ENCODE peak calls at places on chromosome 22, in six cellular contexts. Y is left ventricle myocardium inferior; W is CD4-positive, CD25-positive, alpha-beta regulatory T cell; X is CD4-positive, alpha-beta memory T cell; A is stomach; T is K562. N is an unnamed sample.

GRCh38 chr22:33853200-33854097 is 66.8 kb downstream of the LARGE1 start:
- DNase-seq in Y (peak; percentile 60), W (no peak), X (peak; percentile 9), A (peak; percentile 85), T (no peak), N (peak; percentile 69)

GRCh38 chr22:28351585-28351984 is 328.1 kb downstream of the TTC28 start:
- DNase-seq in Y (no peak), W (no peak), X (no peak), A (no peak), T (no peak), N (no peak)

GRCh38 chr22:42868751-42869251 is 11.7 kb upstream of the ARFGAP3 start:
- DNase-seq in Y (peak; percentile 72), W (no peak), X (no peak), A (peak; percentile 91), T (no peak), N (peak; percentile 44)

GRCh38 chr22:31561238-31561887 is 65.0 kb downstream of the SFI1 start:
- DNase-seq in Y (peak; percentile 61), W (peak; percentile 4), X (peak; percentile 23), A (peak; percentile 83), T (peak; percentile 72), N (peak; percentile 78)

GRCh38 chr22:35627267-35628041 is 10.3 kb upstream of the MB start:
- DNase-seq in Y (peak; percentile 82), W (no peak), X (peak; percentile 22), A (peak; percentile 87), T (no peak), N (peak; percentile 78)

GRCh38 chr22:36149464-36149863 is 11.1 kb downstream of the APOL3 start:
- DNase-seq in Y (no peak), W (no peak), X (no peak), A (no peak), T (no peak), N (no peak)

GRCh38 chr22:36022162-36022561 is 6.5 kb downstream of the RBFOX2 start:
- DNase-seq in Y (no peak), W (no peak), X (no peak), A (no peak), T (no peak), N (no peak)

GRCh38 chr22:26508148-26508547 is 4.1 kb downstream of the TFIP11 start:
- DNase-seq in Y (no peak), W (no peak), X (no peak), A (no peak), T (no peak), N (no peak)

GRCh38 chr22:30423296-30423958 is 2.1 kb upstream of the MTFP1 start:
- DNase-seq in Y (peak; percentile 74), W (no peak), X (no peak), A (no peak), T (peak; percentile 57), N (no peak)

GRCh38 chr22:30424471-30425326 is 869 bp upstream of the MTFP1 start:
- DNase-seq in Y (no peak), W (no peak), X (no peak), A (no peak), T (no peak), N (no peak)

GRCh38 chr22:49954991-49955580 is 5.5 kb upstream of the PIM3 start:
- DNase-seq in Y (peak; percentile 16), W (no peak), X (no peak), A (no peak), T (no peak), N (peak; percentile 66)

GRCh38 chr22:22034469-22035132 is 52.0 kb upstream of the TOP3B start:
- DNase-seq in Y (no peak), W (no peak), X (no peak), A (no peak), T (no peak), N (no peak)

GRCh38 chr22:23915230-23915754 is 21.1 kb downstream of the MIF start:
- DNase-seq in Y (no peak), W (no peak), X (no peak), A (no peak), T (no peak), N (no peak)

GRCh38 chr22:42396621-42397331 is 35.4 kb downstream of the NFAM1 start:
- DNase-seq in Y (no peak), W (no peak), X (no peak), A (no peak), T (no peak), N (no peak)

GRCh38 chr22:44992166-44992565 is 17.6 kb downstream of the PHF21B start:
- DNase-seq in Y (no peak), W (no peak), X (no peak), A (no peak), T (no peak), N (no peak)

GRCh38 chr22:30253205-30253852 is 6.8 kb upstream of the LIF start:
- DNase-seq in Y (peak; percentile 78), W (no peak), X (no peak), A (peak; percentile 43), T (no peak), N (peak; percentile 90)

GRCh38 chr22:17949926-17950473 is 74.4 kb downstream of the MICAL3 start:
- DNase-seq in Y (no peak), W (no peak), X (no peak), A (no peak), T (no peak), N (no peak)

GRCh38 chr22:35540600-35541253 is at the start of gene RASD2:
- DNase-seq in Y (peak; percentile 48), W (peak; percentile 21), X (peak; percentile 34), A (no peak), T (peak; percentile 26), N (peak; percentile 74)

GRCh38 chr22:17366830-17367229 is 2.4 kb upstream of the CECR2 start:
- DNase-seq in Y (peak; percentile 61), W (no peak), X (no peak), A (no peak), T (peak; percentile 59), N (peak; percentile 56)

GRCh38 chr22:49156662-49157285 is 670.9 kb downstream of the BRD1 start:
- DNase-seq in Y (no peak), W (no peak), X (no peak), A (peak; percentile 39), T (no peak), N (no peak)

GRCh38 chr22:30488121-30488520 is 16.3 kb upstream of the SEC14L3 start:
- DNase-seq in Y (no peak), W (no peak), X (no peak), A (no peak), T (no peak), N (no peak)

GRCh38 chr22:41361716-41362310 is 19.9 kb upstream of the TEF start:
- DNase-seq in Y (no peak), W (no peak), X (no peak), A (no peak), T (no peak), N (no peak)

GRCh38 chr22:27596133-27596905 is 205.2 kb downstream of the MN1 start:
- DNase-seq in Y (no peak), W (no peak), X (no peak), A (no peak), T (no peak), N (no peak)

GRCh38 chr22:35394810-35395563 is 5.0 kb upstream of the MCM5 start:
- DNase-seq in Y (no peak), W (no peak), X (no peak), A (no peak), T (no peak), N (no peak)

GRCh38 chr22:17205432-17205831 is 13.8 kb downstream of the ADA2 start:
- DNase-seq in Y (no peak), W (no peak), X (no peak), A (no peak), T (no peak), N (no peak)

GRCh38 chr22:30823015-30823370 is 128.3 kb downstream of the OSBP2 start:
- DNase-seq in Y (no peak), W (no peak), X (no peak), A (no peak), T (peak; percentile 25), N (no peak)

GRCh38 chr22:35192121-35192918 is 65.0 kb upstream of the HMGXB4 start:
- DNase-seq in Y (no peak), W (no peak), X (no peak), A (no peak), T (no peak), N (no peak)

GRCh38 chr22:50671641-50672040 is 982 bp upstream of the SHANK3 start:
- DNase-seq in Y (no peak), W (no peak), X (no peak), A (no peak), T (no peak), N (peak; percentile 58)

GRCh38 chr22:17724241-17724640 is 50.0 kb downstream of the BID start:
- DNase-seq in Y (no peak), W (no peak), X (no peak), A (no peak), T (no peak), N (no peak)

GRCh38 chr22:17342361-17342760 is 26.9 kb upstream of the CECR2 start:
- DNase-seq in Y (no peak), W (no peak), X (no peak), A (no peak), T (no peak), N (no peak)

GRCh38 chr22:19760652-19761002 is at the start of gene TBX1:
- DNase-seq in Y (no peak), W (no peak), X (no peak), A (no peak), T (no peak), N (peak; percentile 15)
- H3K4me3 ChIP-seq in Y (peak within 1 kb of the TSS; percentile 51), W (peak within 1 kb of the TSS; percentile 34), X (no peak within 1 kb of the TSS), A (peak within 1 kb of the TSS; percentile 12), T (peak within 1 kb of the TSS; percentile 36), N (peak within 1 kb of the TSS; percentile 47)

GRCh38 chr22:32828150-32828549 is 26.6 kb downstream of the TIMP3 start:
- DNase-seq in Y (no peak), W (no peak), X (no peak), A (no peak), T (no peak), N (no peak)
- H3K27ac ChIP-seq in Y (peak overlapping the region; percentile 86), W (no peak overlapping the region), X (no peak overlapping the region), A (no peak overlapping the region), T (no peak overlapping the region), N (peak overlapping the region; percentile 93)

DNA sequence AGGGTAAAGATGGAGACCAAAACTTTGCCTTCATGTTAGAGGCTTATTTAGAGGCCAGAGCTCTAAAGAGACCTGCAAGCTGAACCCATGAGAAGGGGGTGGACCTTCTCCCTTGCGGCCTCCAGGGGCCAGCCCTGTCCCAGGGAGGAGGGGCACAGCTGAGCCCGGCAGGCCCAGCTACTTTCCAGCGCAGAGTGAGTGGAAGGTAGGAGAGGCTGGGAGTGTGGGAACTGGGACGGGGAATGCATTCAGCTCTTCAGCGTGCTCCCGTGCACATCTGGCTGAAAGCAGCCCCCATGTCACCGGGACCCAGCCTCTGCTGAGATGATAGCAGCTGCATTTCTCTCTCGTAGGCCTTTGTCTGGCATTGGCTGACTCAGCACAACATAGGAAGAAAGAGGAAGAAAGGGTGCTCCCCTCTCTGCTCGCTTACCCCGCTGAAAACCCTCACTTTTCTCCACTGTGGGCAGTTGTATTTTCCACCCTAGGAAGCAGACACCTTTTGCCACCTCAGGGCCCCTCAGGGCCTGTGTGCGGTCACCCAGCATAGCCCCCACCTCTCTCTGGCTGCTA is 951.5 kb downstream of the TBC1D22A start:
- DNase-seq in Y (no peak), W (no peak), X (no peak), A (no peak), T (peak; percentile 12), N (no peak)
- H3K9me3 ChIP-seq in Y (no peaks in the 10 kb centered on the region), W (no peaks in the 10 kb centered on the region), X (no peaks in the 10 kb centered on the region), A (no peaks in the 10 kb centered on the region), T (no peaks in the 10 kb centered on the region), N (no peaks in the 10 kb centered on the region)

GRCh38 chr22:38717244-38717643 is 11.5 kb downstream of the GTPBP1 start:
- DNase-seq in Y (no peak), W (no peak), X (no peak), A (no peak), T (no peak), N (no peak)
- H3K4me3 ChIP-seq in Y (no peak overlapping the region), W (no peak overlapping the region), X (no peak overlapping the region), A (no peak overlapping the region), T (no peak overlapping the region), N (no peak overlapping the region)

N was measured in right cardiac atrium.